ENCODE peak calls at places on chromosomes 13 and 19, in five cellular contexts. I, K, B, C and X are unnamed samples.

GRCh38 chr13:101332583-101332982 is 83.7 kb downstream of the NALCN start:
- DNase-seq in K (no peak), I (no peak), C (no peak), B (no peak), X (no peak)

GRCh38 chr19:43229315-43229714 is 23.9 kb upstream of the PSG4 start:
- DNase-seq in K (peak), B (no peak), I (no peak), C (no peak), X (no peak)

GRCh38 chr13:104847863-104848262 is 1687.6 kb downstream of the EFNB2 start:
- DNase-seq in K (no peak), C (no peak), I (no peak), B (no peak), X (no peak)

GRCh38 chr19:51568456-51568855 is 2.6 kb upstream of the ZNF175 start:
- DNase-seq in C (no peak), B (no peak), I (no peak), K (no peak), X (no peak)

GRCh38 chr19:47507031-47507430 is 7.8 kb downstream of the NAPA start:
- DNase-seq in K (no peak), I (no peak), B (no peak), C (no peak), X (no peak)

GRCh38 chr19:55325172-55325571 is at the start of gene TMEM150B:
- DNase-seq in I (no peak), C (no peak), B (peak), K (no peak), X (peak)

GRCh38 chr19:46815833-46816627 is 27.6 kb upstream of the SLC1A5 start:
- DNase-seq in C (no peak), K (no peak), B (no peak), I (no peak), X (no peak)

GRCh38 chr19:49119411-49120324 is at the start of gene PPFIA3:
- DNase-seq in K (peak), I (peak), B (no peak), C (peak), X (no peak)

GRCh38 chr13:50914848-50915247 is 5.3 kb downstream of the RNASEH2B start:
- DNase-seq in K (no peak), B (peak), C (no peak), I (no peak), X (no peak)

GRCh38 chr19:14073232-14073924 is 792 bp downstream of the MISP3 start:
- DNase-seq in B (peak), K (peak), C (peak), I (peak), X (no peak)

GRCh38 chr13:42580644-42581043 is 6.7 kb downstream of the TNFSF11 start:
- DNase-seq in I (no peak), C (no peak), B (no peak), K (no peak), X (no peak)

GRCh38 chr19:42301646-42302204 is at the start of gene PRR19:
- DNase-seq in B (peak), K (peak), I (no peak), C (no peak), X (peak)

DNA sequence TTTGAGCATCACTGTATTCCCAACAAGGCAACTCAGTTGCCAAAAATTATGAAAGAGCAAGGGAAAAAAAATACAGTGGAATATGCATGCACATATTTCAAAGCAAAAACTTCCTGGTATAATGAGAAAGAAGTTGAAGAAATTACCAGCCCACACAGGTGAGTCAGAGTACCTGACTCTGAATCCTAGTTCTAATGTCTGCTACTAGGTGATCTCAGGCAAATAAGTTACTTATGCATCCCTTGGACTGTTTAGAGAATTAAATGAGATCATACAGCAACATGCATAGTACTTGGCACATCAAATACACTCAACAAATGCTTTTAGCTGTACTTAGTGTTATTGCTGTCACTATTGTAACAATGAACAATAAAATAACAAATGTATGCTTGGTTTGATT is 144.9 kb downstream of the MIPEP start:
- DNase-seq in B (no peak), K (no peak), C (no peak), I (no peak), X (no peak)
- H3K27ac ChIP-seq in B (no peak), K (no peak), C (no peak), I (no peak), X (no peak)

GRCh38 chr19:32396046-32396652 is 9.4 kb upstream of the DPY19L3 start:
- DNase-seq in B (no peak), C (no peak), I (no peak), K (no peak), X (no peak)
- H3K27ac ChIP-seq in B (no peak), C (no peak), I (no peak), K (no peak), X (no peak)

GRCh38 chr13:95239293-95239692 is 62.0 kb downstream of the ABCC4 start:
- DNase-seq in I (no peak), B (no peak), C (no peak), K (no peak), X (no peak)

GRCh38 chr13:95235944-95236343 is 65.3 kb downstream of the ABCC4 start:
- DNase-seq in K (peak), I (no peak), C (no peak), B (no peak), X (no peak)

GRCh38 chr13:95237310-95237870 is 63.9 kb downstream of the ABCC4 start:
- DNase-seq in B (no peak), C (no peak), I (no peak), K (no peak), X (no peak)

GRCh38 chr13:95235199-95235726 is 66.0 kb downstream of the ABCC4 start:
- DNase-seq in C (no peak), B (no peak), I (no peak), K (no peak), X (no peak)

DNA sequence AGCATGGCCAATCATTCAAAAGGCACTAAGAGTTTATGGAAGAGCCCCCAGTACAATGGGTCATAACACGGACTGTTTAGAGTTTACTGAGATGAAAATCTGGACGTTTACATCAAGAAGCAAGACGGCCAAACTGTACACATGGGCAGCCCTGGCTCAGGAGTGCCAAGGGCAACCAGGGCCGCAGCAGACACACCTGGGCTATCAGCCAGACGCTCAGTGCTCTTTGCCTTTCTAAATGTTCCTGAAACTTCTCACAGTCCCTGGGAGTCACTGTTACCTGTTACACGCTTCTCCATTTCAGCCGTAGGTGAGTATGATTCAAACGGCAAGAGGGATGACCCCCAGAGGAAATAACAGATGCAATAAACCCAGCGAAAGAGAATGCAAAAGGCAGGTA is 64.5 kb downstream of the ABCC4 start:
- DNase-seq in B (no peak), C (no peak), I (no peak), K (no peak), X (no peak)
- H3K27ac ChIP-seq in B (no peak), C (no peak), I (no peak), K (no peak), X (no peak)

GRCh38 chr13:21538753-21539152 is 65.2 kb downstream of the MICU2 start:
- DNase-seq in I (no peak), C (no peak), K (no peak), B (no peak), X (no peak)

GRCh38 chr13:21541271-21541670 is 62.7 kb downstream of the MICU2 start:
- DNase-seq in C (no peak), B (no peak), I (no peak), K (no peak), X (no peak)

GRCh38 chr13:21538280-21538679 is 65.7 kb downstream of the MICU2 start:
- DNase-seq in C (no peak), B (no peak), K (no peak), I (no peak), X (no peak)

GRCh38 chr13:21541980-21542379 is 62.0 kb downstream of the MICU2 start:
- DNase-seq in B (no peak), K (no peak), I (no peak), C (no peak), X (peak)

GRCh38 chr13:21539687-21540086 is 64.3 kb downstream of the MICU2 start:
- DNase-seq in K (no peak), B (no peak), I (no peak), C (no peak), X (no peak)
- H3K27ac ChIP-seq in K (no peak), B (no peak), I (no peak), C (no peak), X (no peak)

GRCh38 chr13:45257638-45258338 is 56.9 kb upstream of the KCTD4 start:
- DNase-seq in K (no peak), B (peak), I (no peak), C (no peak), X (no peak)
- H3K27ac ChIP-seq in K (no peak), B (peak), I (no peak), C (no peak), X (no peak)

GRCh38 chr19:30236006-30236405 is 136.2 kb upstream of the ZNF536 start:
- DNase-seq in K (peak), I (no peak), B (no peak), C (no peak), X (no peak)
- H3K27ac ChIP-seq in K (no peak), I (no peak), B (no peak), C (no peak), X (no peak)

DNA sequence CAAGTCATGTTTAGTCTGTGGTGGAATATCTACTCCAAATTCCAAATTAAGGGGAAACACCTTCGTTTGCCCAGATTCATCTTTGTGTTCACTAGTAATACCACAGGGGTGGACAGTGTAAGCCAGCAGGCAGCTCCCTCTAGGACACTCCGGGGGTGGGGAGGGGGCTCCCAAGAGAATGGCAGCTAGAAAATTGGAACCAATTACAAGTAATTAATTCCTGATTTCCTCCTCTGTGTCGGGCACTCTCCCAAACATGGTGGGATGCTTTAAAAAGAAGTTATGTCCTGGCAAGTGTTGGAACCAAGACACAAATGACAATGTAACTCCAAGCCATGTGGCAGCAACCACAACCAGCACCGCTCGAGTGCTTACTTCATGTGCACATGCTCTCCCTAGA is 5.9 kb downstream of the COL4A1 start:
- DNase-seq in C (no peak), I (no peak), K (no peak), B (no peak), X (no peak)
- H3K27ac ChIP-seq in C (no peak), I (no peak), K (no peak), B (no peak), X (no peak)

DNA sequence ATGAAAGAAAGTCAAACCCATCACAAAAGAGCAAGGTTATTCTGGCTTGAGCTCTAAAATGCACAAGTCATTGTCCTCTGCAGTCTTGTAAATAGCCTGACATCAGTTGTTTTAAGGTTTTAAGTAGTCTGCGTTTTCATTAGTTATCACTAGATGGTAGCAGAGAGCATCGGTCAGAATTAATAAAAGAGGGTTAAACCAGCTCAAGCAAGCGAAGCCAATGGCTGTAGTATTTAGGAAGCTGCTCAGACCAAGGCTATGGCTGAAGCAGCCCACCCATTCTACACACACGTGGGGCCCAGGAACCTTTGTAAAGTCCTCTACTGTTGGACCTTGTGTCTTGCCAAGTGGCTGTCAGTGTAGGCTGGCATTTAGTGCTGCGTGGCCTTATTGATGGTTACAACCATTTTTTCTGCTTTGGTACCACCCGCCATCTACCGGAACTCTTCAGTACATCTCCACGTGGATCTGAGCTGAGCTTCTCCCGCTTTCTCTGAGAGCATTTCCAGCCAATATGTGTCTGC is 13.3 kb upstream of the ZNF57 start:
- DNase-seq in K (peak), B (peak), I (peak), C (no peak), X (peak)
- H3K27ac ChIP-seq in K (no peak), B (no peak), I (no peak), C (no peak), X (no peak)

DNA sequence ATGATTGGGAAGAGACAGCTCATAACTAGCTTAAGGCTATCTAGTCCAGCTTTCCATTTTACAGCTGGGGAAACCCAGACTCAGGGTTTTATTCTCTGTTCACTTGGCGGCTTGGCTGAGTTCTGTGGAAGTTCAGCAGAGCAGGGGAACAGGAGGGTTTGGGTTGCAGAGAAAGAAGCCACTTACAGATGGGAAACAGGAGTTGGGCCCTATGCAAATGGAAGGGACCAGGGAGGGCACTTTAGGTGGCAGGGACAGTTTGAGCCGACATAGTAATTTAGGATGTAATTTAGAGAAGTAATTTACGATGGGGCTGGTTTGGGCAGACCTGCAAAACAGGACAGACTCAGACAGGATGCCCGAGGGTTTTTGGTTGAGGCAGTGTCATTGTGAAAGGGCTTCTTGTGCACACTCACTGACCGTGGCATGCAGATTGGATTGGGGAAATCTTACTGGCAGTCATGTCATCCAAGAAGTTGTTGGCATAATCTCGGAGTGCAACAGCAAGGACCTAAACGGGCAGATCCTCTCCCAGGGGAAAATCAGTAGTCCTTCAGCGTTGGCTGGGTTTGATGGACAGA is 47.3 kb upstream of the GPR183 start:
- DNase-seq in C (no peak), K (no peak), B (peak), I (no peak), X (no peak)
- H3K27ac ChIP-seq in C (peak), K (no peak), B (peak), I (no peak), X (no peak)